ENCODE peak calls at places on chromosome 4, in five cellular contexts. L is ascending aorta; B is CD8-positive, alpha-beta T cell; S is OCI-LY7; M is neural progenitor cell. E is an unnamed sample.

GRCh38 chr4:25908491-25908901 is 5.5 kb upstream of the SMIM20 start:
- DNase-seq in S (no peak), B (no peak), L (no peak), M (no peak), E (no peak)

GRCh38 chr4:74675673-74676279 is 118.5 kb downstream of the BTC start:
- DNase-seq in S (peak; percentile 40), M (peak; percentile 62), L (no peak), B (no peak), E (peak; percentile 24)

GRCh38 chr4:36242629-36243354 is 1.5 kb downstream of the ARAP2 start:
- DNase-seq in S (no peak), L (no peak), M (no peak), B (no peak), E (no peak)

GRCh38 chr4:88761861-88762523 is 64.4 kb upstream of the NAP1L5 start:
- DNase-seq in L (no peak), M (no peak), S (no peak), B (no peak), E (no peak)

GRCh38 chr4:129822708-129823504 is 727.0 kb downstream of the C4orf33 start:
- DNase-seq in L (no peak), M (no peak), B (no peak), S (no peak), E (no peak)

GRCh38 chr4:153748378-153748777 is 11.4 kb downstream of the RNF175 start:
- DNase-seq in M (no peak), B (no peak), S (no peak), L (peak; percentile 54), E (no peak)

GRCh38 chr4:36214735-36215485 is 29.4 kb downstream of the ARAP2 start:
- DNase-seq in B (no peak), S (no peak), L (no peak), M (no peak), E (no peak)

GRCh38 chr4:61210186-61210939 is 10.2 kb downstream of the ADGRL3 start:
- DNase-seq in L (no peak), S (no peak), B (no peak), M (peak; percentile 95), E (no peak)

GRCh38 chr4:80454561-80454960 is 119.0 kb downstream of the CFAP299 start:
- DNase-seq in L (no peak), M (no peak), S (peak; percentile 37), B (no peak), E (no peak)

GRCh38 chr4:184792950-184793555 is 32.7 kb downstream of the ACSL1 start:
- DNase-seq in B (peak; percentile 35), L (no peak), S (no peak), M (no peak), E (no peak)

GRCh38 chr4:12852338-12853307 is 631.5 kb downstream of the RAB28 start:
- DNase-seq in M (peak; percentile 73), S (peak; percentile 44), L (no peak), B (no peak), E (peak; percentile 45)

GRCh38 chr4:94934864-94935263 is 177.1 kb downstream of the BMPR1B start:
- DNase-seq in B (no peak), L (no peak), S (no peak), M (no peak), E (no peak)

GRCh38 chr4:24594887-24595286 is 10.5 kb upstream of the DHX15 start:
- DNase-seq in S (no peak), M (no peak), L (no peak), B (no peak), E (no peak)

GRCh38 chr4:163493643-163494359 is 689 bp upstream of the TMA16 start:
- DNase-seq in B (no peak), L (no peak), M (no peak), S (peak; percentile 78), E (no peak)

GRCh38 chr4:58113083-58113482 is 1002.9 kb upstream of the IGFBP7 start:
- DNase-seq in S (no peak), B (no peak), M (no peak), L (no peak), E (no peak)

GRCh38 chr4:22003878-22004277 is 55.3 kb upstream of the KCNIP4 start:
- DNase-seq in B (no peak), S (no peak), M (peak; percentile 12), L (no peak), E (no peak)

GRCh38 chr4:110618091-110619000 is 4.5 kb downstream of the PITX2 start:
- DNase-seq in M (peak; percentile 90), L (no peak), S (no peak), B (no peak), E (no peak)

DNA sequence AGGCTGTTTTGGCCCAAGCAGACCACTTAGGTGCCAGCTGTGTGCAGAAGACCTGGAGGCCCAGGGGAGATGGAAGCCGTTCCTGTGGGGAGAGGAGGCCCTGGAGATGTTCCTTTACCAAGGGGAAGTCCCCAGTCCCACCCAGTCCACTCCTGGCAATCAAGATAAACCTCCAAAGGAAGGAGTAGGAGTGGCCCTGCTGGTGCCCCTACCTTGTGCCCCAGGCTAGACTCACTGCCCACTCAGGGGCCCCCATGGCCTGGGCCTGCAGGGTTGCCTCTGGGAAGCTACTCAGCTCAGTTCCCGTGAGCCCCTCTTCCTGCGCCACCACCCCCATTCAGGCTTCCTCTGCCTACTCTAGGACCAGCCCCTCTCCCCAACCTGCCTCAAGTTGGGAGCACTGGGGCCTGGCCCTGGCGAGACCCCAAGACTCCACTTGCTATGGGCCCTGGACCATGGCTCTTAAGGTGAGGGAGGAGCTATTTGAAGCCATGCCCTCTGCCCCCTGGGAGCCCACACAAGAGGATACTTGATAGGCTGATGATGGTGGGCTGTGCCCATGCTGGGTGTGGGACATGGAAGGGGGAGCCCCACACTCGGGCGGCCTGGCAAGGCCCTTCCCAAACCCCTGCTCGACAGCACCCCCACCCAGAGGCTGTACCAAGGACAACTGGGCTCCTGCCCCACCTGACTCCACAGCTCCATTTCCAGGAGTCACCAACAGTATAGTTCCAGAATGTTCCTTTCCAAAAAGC is 24.7 kb upstream of the RNF4 start:
- DNase-seq in L (no peak), B (no peak), M (no peak), S (no peak), E (no peak)
- H3K4me3 ChIP-seq in L (no peak overlapping the region), B (no peak overlapping the region), M (no peak overlapping the region), S (no peak overlapping the region), E (no peak overlapping the region)

GRCh38 chr4:169971456-169972015 is 54.7 kb downstream of the MFAP3L start:
- DNase-seq in M (no peak), B (no peak), S (no peak), L (no peak), E (no peak)

GRCh38 chr4:169976951-169977350 is 49.2 kb downstream of the MFAP3L start:
- DNase-seq in B (no peak), M (peak; percentile 41), S (no peak), L (no peak), E (no peak)

GRCh38 chr4:169975837-169976796 is 50.1 kb downstream of the MFAP3L start:
- DNase-seq in B (no peak), S (no peak), L (no peak), M (peak; percentile 63), E (no peak)

DNA sequence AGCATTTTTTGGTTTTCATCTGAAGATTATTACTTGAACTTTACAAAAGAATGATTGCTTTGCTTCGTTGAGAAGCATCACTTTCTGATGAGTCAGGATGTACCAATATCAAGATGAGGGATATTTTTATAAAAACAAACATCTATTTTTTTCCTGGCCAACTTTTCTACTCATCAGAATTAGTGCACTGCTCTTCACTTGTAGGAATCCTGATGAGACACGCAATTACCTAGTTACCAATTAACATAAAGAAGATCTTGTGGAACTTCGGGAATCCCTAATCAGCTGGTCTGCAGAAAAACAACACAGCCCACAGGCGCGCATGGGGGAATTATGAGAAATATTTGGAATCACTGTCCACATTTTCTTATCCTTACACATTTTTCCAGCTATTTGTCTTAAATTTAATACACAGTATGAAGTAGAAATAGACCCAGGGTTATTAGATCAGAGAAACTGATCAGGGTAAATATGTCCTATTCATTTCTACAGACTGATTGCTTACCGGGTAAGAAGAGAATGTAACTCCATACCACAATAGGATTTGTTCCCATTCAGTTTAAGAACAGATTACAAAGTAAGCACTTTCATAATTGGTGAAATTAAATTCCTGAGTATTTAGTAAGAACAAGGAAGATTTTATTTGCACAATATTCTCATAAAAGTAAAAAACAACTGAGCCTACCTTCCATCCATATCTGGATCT is 50.9 kb downstream of the MFAP3L start:
- DNase-seq in S (no peak), B (no peak), M (no peak), L (no peak), E (no peak)
- H3K4me3 ChIP-seq in S (no peak overlapping the region), B (no peak overlapping the region), M (no peak overlapping the region), L (no peak overlapping the region), E (no peak overlapping the region)

GRCh38 chr4:118969359-118969758 is 80.7 kb downstream of the SYNPO2 start:
- DNase-seq in S (peak; percentile 4), M (peak; percentile 44), L (no peak), B (no peak), E (no peak)
- H3K4me3 ChIP-seq in S (no peak overlapping the region), M (no peak overlapping the region), L (peak overlapping the region; percentile 20), B (no peak overlapping the region), E (no peak overlapping the region)

GRCh38 chr4:144589512-144589911 is 56.4 kb upstream of the HHIP start:
- DNase-seq in S (no peak), B (no peak), L (no peak), M (no peak), E (no peak)
- H3K4me3 ChIP-seq in S (no peak overlapping the region), B (no peak overlapping the region), L (no peak overlapping the region), M (no peak overlapping the region), E (no peak overlapping the region)

GRCh38 chr4:168845897-168846296 is 164.2 kb downstream of the CBR4 start:
- DNase-seq in S (no peak), B (no peak), L (no peak), M (no peak), E (no peak)

GRCh38 chr4:168842186-168842585 is 167.9 kb downstream of the CBR4 start:
- DNase-seq in S (no peak), B (no peak), M (no peak), L (no peak), E (no peak)

GRCh38 chr4:168841682-168842019 is 168.4 kb downstream of the CBR4 start:
- DNase-seq in L (no peak), S (no peak), B (no peak), M (no peak), E (no peak)

GRCh38 chr4:168844261-168845039 is 165.6 kb downstream of the CBR4 start:
- DNase-seq in L (no peak), M (no peak), S (no peak), B (no peak), E (no peak)

DNA sequence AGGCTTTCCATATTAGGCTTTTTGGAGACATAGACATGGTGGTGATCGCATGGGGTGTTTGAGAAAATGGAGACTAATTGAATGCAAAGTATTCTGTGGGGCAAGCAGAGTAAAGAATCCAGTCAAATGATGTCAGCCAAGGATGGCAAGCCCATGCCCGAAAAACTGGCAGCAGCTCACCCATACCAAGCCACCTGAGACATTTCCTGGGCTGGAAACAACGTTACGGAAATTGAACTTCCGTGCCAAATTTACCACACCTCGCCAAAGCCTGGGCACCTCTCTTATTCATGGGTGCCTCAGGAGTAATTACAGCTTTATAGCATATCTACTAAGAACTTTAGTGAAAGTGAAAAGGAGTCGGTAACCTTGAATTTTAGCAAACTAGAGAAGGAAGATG is 166.4 kb downstream of the CBR4 start:
- DNase-seq in B (no peak), L (no peak), M (no peak), S (no peak), E (no peak)
- H3K4me3 ChIP-seq in B (no peak overlapping the region), L (peak overlapping the region; percentile 18), M (no peak overlapping the region), S (no peak overlapping the region), E (no peak overlapping the region)

E was measured in SK-N-MC.